ENCODE peak calls at places on chromosomes 3 and 15, in four cellular contexts. A, D, V and B are unnamed samples.

GRCh38 chr3:150291515-150291914 is 116.6 kb upstream of the TSC22D2 start:
- DNase-seq in V (no peak), D (no peak), A (no peak), B (no peak)

GRCh38 chr15:81146006-81146405 is 11.9 kb downstream of the CFAP161 start:
- DNase-seq in D (no peak), A (no peak), V (no peak), B (no peak)

GRCh38 chr3:133479895-133480669 is 80.2 kb downstream of the BFSP2 start:
- DNase-seq in A (no peak), V (no peak), D (peak; percentile 62), B (no peak)

GRCh38 chr3:50503504-50503903 is at the start of gene CACNA2D2:
- DNase-seq in D (peak; percentile 64), A (peak; percentile 79), V (peak; percentile 36), B (no peak)

GRCh38 chr15:40291088-40291574 is 8.3 kb upstream of the ANKRD63 start:
- DNase-seq in A (no peak), V (peak; percentile 37), D (peak; percentile 69), B (peak; percentile 3)

GRCh38 chr3:45701167-45701867 is 12.1 kb downstream of the SACM1L start:
- DNase-seq in V (no peak), D (no peak), A (no peak), B (no peak)

GRCh38 chr3:29922990-29923746 is 642.3 kb downstream of the RBMS3 start:
- DNase-seq in A (no peak), V (no peak), D (peak; percentile 2), B (no peak)

GRCh38 chr3:105119801-105120340 is 246.8 kb upstream of the ALCAM start:
- DNase-seq in D (no peak), A (no peak), V (no peak), B (no peak)

GRCh38 chr15:34691024-34691423 is 63.8 kb downstream of the GJD2 start:
- DNase-seq in A (no peak), D (no peak), V (no peak), B (no peak)

GRCh38 chr3:139627759-139628158 is 50.0 kb downstream of the NMNAT3 start:
- DNase-seq in D (no peak), V (no peak), A (no peak), B (no peak)

GRCh38 chr3:19885468-19885867 is 48.5 kb downstream of the EFHB start:
- DNase-seq in D (peak; percentile 15), A (no peak), V (peak; percentile 3), B (peak; percentile 2)

GRCh38 chr3:166582231-166582630 is 745.0 kb upstream of the BCHE start:
- DNase-seq in V (no peak), A (no peak), D (no peak), B (no peak)

GRCh38 chr3:48140284-48140683 is 47.9 kb downstream of the CDC25A start:
- DNase-seq in A (no peak), V (no peak), D (no peak), B (no peak)

GRCh38 chr3:47414161-47414564 is 33.3 kb downstream of the PTPN23 start:
- DNase-seq in D (no peak), A (no peak), V (no peak), B (no peak)

GRCh38 chr3:125194849-125195601 is 17.5 kb downstream of the SLC12A8 start:
- DNase-seq in V (no peak), D (peak; percentile 27), A (no peak), B (no peak)

GRCh38 chr15:31869640-31870335 is 160.5 kb upstream of the CHRNA7 start:
- DNase-seq in D (peak; percentile 10), A (no peak), V (peak; percentile 4), B (no peak)

GRCh38 chr3:111910806-111911205 is 51.7 kb downstream of the PHLDB2 start:
- DNase-seq in D (no peak), A (no peak), V (no peak), B (no peak)

GRCh38 chr15:49622561-49622960 is 1.7 kb downstream of the DTWD1 start:
- DNase-seq in D (no peak), A (no peak), V (no peak), B (no peak)

GRCh38 chr3:36635731-36636130 is 128.6 kb downstream of the DCLK3 start:
- DNase-seq in D (no peak), V (no peak), A (no peak), B (no peak)

GRCh38 chr15:66212471-66212870 is 41.1 kb downstream of the MEGF11 start:
- DNase-seq in V (no peak), A (peak; percentile 51), D (no peak), B (no peak)

GRCh38 chr3:42497009-42497731 is 5.3 kb upstream of the VIPR1 start:
- DNase-seq in V (no peak), D (no peak), A (peak; percentile 50), B (no peak)

GRCh38 chr3:163071684-163072083 is 1575.1 kb downstream of the OTOL1 start:
- DNase-seq in A (no peak), V (no peak), D (no peak), B (no peak)

GRCh38 chr15:96166223-96167200 is 164.0 kb upstream of the NR2F2 start:
- DNase-seq in A (no peak), D (no peak), V (no peak), B (no peak)

GRCh38 chr3:187951452-187952190 is 202.3 kb upstream of the LPP start:
- DNase-seq in D (no peak), V (no peak), A (no peak), B (no peak)

GRCh38 chr3:105915524-105915923 is 46.7 kb upstream of the CBLB start:
- DNase-seq in V (no peak), D (no peak), A (no peak), B (no peak)

GRCh38 chr15:45186771-45187577 is 792 bp downstream of the SHF start:
- DNase-seq in D (no peak), V (no peak), A (no peak), B (no peak)

GRCh38 chr3:45546636-45547201 is 47.8 kb upstream of the LIMD1 start:
- DNase-seq in D (no peak), A (no peak), V (no peak), B (no peak)

GRCh38 chr15:41562784-41563198 is 3.8 kb downstream of the TYRO3 start:
- DNase-seq in D (no peak), V (no peak), A (no peak), B (no peak)

GRCh38 chr3:55906896-55907295 is 419.8 kb upstream of the WNT5A start:
- DNase-seq in V (no peak), D (no peak), A (no peak), B (no peak)

GRCh38 chr15:82832601-82833209 is 23.3 kb downstream of the WHAMM start:
- DNase-seq in D (no peak), V (no peak), A (no peak), B (no peak)